ENCODE peak calls at places on chromosomes 5 and 9, in five cellular contexts. One of them, this sample, is unnamed.

GRCh38 chr9:3662671-3663070 is 136.9 kb upstream of the RFX3 start:
- DNase-seq in mucosa of gallbladder: no peak
- DNase-seq in stimulated activated CD4-positive, alpha-beta T cell treated with anti-CD3 and anti-CD28 coated beads, Interleukin-4, amount 100 ng/mL, for 4 hours: no peak
- DNase-seq in T-helper 17 cell: no peak
- DNase-seq in iPS-NIHi11: no peak
- DNase-seq in this sample: no peak

GRCh38 chr5:35371971-35372426 is 141.7 kb upstream of the PRLR start:
- DNase-seq in iPS-NIHi11: no peak
- DNase-seq in T-helper 17 cell: no peak
- DNase-seq in stimulated activated CD4-positive, alpha-beta T cell treated with anti-CD3 and anti-CD28 coated beads, Interleukin-4, amount 100 ng/mL, for 4 hours: no peak
- DNase-seq in mucosa of gallbladder: peak
- DNase-seq in this sample: no peak

GRCh38 chr5:8114597-8115266 is 245.8 kb downstream of the MTRR start:
- DNase-seq in mucosa of gallbladder: no peak
- DNase-seq in iPS-NIHi11: peak
- DNase-seq in stimulated activated CD4-positive, alpha-beta T cell treated with anti-CD3 and anti-CD28 coated beads, Interleukin-4, amount 100 ng/mL, for 4 hours: no peak
- DNase-seq in T-helper 17 cell: no peak
- DNase-seq in this sample: no peak

GRCh38 chr5:154311362-154311761 is 120.8 kb downstream of the GALNT10 start:
- DNase-seq in stimulated activated CD4-positive, alpha-beta T cell treated with anti-CD3 and anti-CD28 coated beads, Interleukin-4, amount 100 ng/mL, for 4 hours: no peak
- DNase-seq in mucosa of gallbladder: no peak
- DNase-seq in iPS-NIHi11: no peak
- DNase-seq in T-helper 17 cell: no peak
- DNase-seq in this sample: no peak

GRCh38 chr5:122354293-122354692 is 42.3 kb downstream of the SNCAIP start:
- DNase-seq in iPS-NIHi11: peak
- DNase-seq in stimulated activated CD4-positive, alpha-beta T cell treated with anti-CD3 and anti-CD28 coated beads, Interleukin-4, amount 100 ng/mL, for 4 hours: no peak
- DNase-seq in T-helper 17 cell: no peak
- DNase-seq in mucosa of gallbladder: no peak
- DNase-seq in this sample: no peak

GRCh38 chr9:93197670-93198069 is 13.7 kb downstream of the WNK2 start:
- DNase-seq in iPS-NIHi11: no peak
- DNase-seq in T-helper 17 cell: no peak
- DNase-seq in mucosa of gallbladder: no peak
- DNase-seq in stimulated activated CD4-positive, alpha-beta T cell treated with anti-CD3 and anti-CD28 coated beads, Interleukin-4, amount 100 ng/mL, for 4 hours: no peak
- DNase-seq in this sample: no peak

GRCh38 chr9:129143461-129143927 is 32.3 kb downstream of the PTPA start:
- DNase-seq in mucosa of gallbladder: peak
- DNase-seq in iPS-NIHi11: peak
- DNase-seq in stimulated activated CD4-positive, alpha-beta T cell treated with anti-CD3 and anti-CD28 coated beads, Interleukin-4, amount 100 ng/mL, for 4 hours: no peak
- DNase-seq in T-helper 17 cell: no peak
- DNase-seq in this sample: no peak

GRCh38 chr9:79581794-79582193 is 10.0 kb downstream of the TLE4 start:
- DNase-seq in mucosa of gallbladder: no peak
- DNase-seq in stimulated activated CD4-positive, alpha-beta T cell treated with anti-CD3 and anti-CD28 coated beads, Interleukin-4, amount 100 ng/mL, for 4 hours: peak
- DNase-seq in iPS-NIHi11: no peak
- DNase-seq in T-helper 17 cell: peak
- DNase-seq in this sample: peak

GRCh38 chr9:135078361-135078821 is 9.1 kb upstream of the OLFM1 start:
- DNase-seq in T-helper 17 cell: no peak
- DNase-seq in iPS-NIHi11: no peak
- DNase-seq in stimulated activated CD4-positive, alpha-beta T cell treated with anti-CD3 and anti-CD28 coated beads, Interleukin-4, amount 100 ng/mL, for 4 hours: no peak
- DNase-seq in mucosa of gallbladder: no peak
- DNase-seq in this sample: no peak

GRCh38 chr9:6414291-6414690 is 1.3 kb downstream of the UHRF2 start:
- DNase-seq in T-helper 17 cell: no peak
- DNase-seq in mucosa of gallbladder: no peak
- DNase-seq in stimulated activated CD4-positive, alpha-beta T cell treated with anti-CD3 and anti-CD28 coated beads, Interleukin-4, amount 100 ng/mL, for 4 hours: no peak
- DNase-seq in iPS-NIHi11: no peak
- DNase-seq in this sample: no peak

GRCh38 chr5:128062172-128062746 is 21.3 kb upstream of the SLC12A2 start:
- DNase-seq in stimulated activated CD4-positive, alpha-beta T cell treated with anti-CD3 and anti-CD28 coated beads, Interleukin-4, amount 100 ng/mL, for 4 hours: no peak
- DNase-seq in iPS-NIHi11: no peak
- DNase-seq in mucosa of gallbladder: no peak
- DNase-seq in T-helper 17 cell: no peak
- DNase-seq in this sample: no peak

GRCh38 chr9:76162751-76163500 is 231.3 kb downstream of the RFK start:
- DNase-seq in mucosa of gallbladder: no peak
- DNase-seq in stimulated activated CD4-positive, alpha-beta T cell treated with anti-CD3 and anti-CD28 coated beads, Interleukin-4, amount 100 ng/mL, for 4 hours: no peak
- DNase-seq in T-helper 17 cell: no peak
- DNase-seq in iPS-NIHi11: no peak
- DNase-seq in this sample: no peak

GRCh38 chr9:16530669-16531461 is 339.6 kb downstream of the BNC2 start:
- DNase-seq in stimulated activated CD4-positive, alpha-beta T cell treated with anti-CD3 and anti-CD28 coated beads, Interleukin-4, amount 100 ng/mL, for 4 hours: no peak
- DNase-seq in iPS-NIHi11: no peak
- DNase-seq in T-helper 17 cell: no peak
- DNase-seq in mucosa of gallbladder: no peak
- DNase-seq in this sample: no peak

GRCh38 chr5:125310749-125311148 is 564.3 kb upstream of the ZNF608 start:
- DNase-seq in iPS-NIHi11: no peak
- DNase-seq in stimulated activated CD4-positive, alpha-beta T cell treated with anti-CD3 and anti-CD28 coated beads, Interleukin-4, amount 100 ng/mL, for 4 hours: no peak
- DNase-seq in mucosa of gallbladder: no peak
- DNase-seq in T-helper 17 cell: no peak
- DNase-seq in this sample: no peak

GRCh38 chr9:89664896-89665329 is 60.1 kb downstream of the GADD45G start:
- DNase-seq in mucosa of gallbladder: peak
- DNase-seq in iPS-NIHi11: peak
- DNase-seq in T-helper 17 cell: no peak
- DNase-seq in stimulated activated CD4-positive, alpha-beta T cell treated with anti-CD3 and anti-CD28 coated beads, Interleukin-4, amount 100 ng/mL, for 4 hours: no peak
- DNase-seq in this sample: no peak

GRCh38 chr9:38046669-38047300 is 22.2 kb downstream of the SHB start:
- DNase-seq in iPS-NIHi11: no peak
- DNase-seq in stimulated activated CD4-positive, alpha-beta T cell treated with anti-CD3 and anti-CD28 coated beads, Interleukin-4, amount 100 ng/mL, for 4 hours: no peak
- DNase-seq in mucosa of gallbladder: peak
- DNase-seq in T-helper 17 cell: no peak
- DNase-seq in this sample: no peak

GRCh38 chr5:126253406-126253805 is 169.8 kb upstream of the GRAMD2B start:
- DNase-seq in mucosa of gallbladder: no peak
- DNase-seq in iPS-NIHi11: no peak
- DNase-seq in stimulated activated CD4-positive, alpha-beta T cell treated with anti-CD3 and anti-CD28 coated beads, Interleukin-4, amount 100 ng/mL, for 4 hours: no peak
- DNase-seq in T-helper 17 cell: no peak
- DNase-seq in this sample: no peak

GRCh38 chr9:132769895-132770774 is 99.9 kb downstream of the GTF3C4 start:
- DNase-seq in T-helper 17 cell: peak
- DNase-seq in mucosa of gallbladder: peak
- DNase-seq in iPS-NIHi11: peak
- DNase-seq in stimulated activated CD4-positive, alpha-beta T cell treated with anti-CD3 and anti-CD28 coated beads, Interleukin-4, amount 100 ng/mL, for 4 hours: peak
- DNase-seq in this sample: peak

GRCh38 chr9:101264727-101265126 is 120.1 kb downstream of the BAAT start:
- DNase-seq in mucosa of gallbladder: no peak
- DNase-seq in T-helper 17 cell: no peak
- DNase-seq in iPS-NIHi11: no peak
- DNase-seq in stimulated activated CD4-positive, alpha-beta T cell treated with anti-CD3 and anti-CD28 coated beads, Interleukin-4, amount 100 ng/mL, for 4 hours: no peak
- DNase-seq in this sample: no peak

GRCh38 chr9:2298217-2298616 is 283.1 kb downstream of the SMARCA2 start:
- DNase-seq in stimulated activated CD4-positive, alpha-beta T cell treated with anti-CD3 and anti-CD28 coated beads, Interleukin-4, amount 100 ng/mL, for 4 hours: no peak
- DNase-seq in T-helper 17 cell: no peak
- DNase-seq in mucosa of gallbladder: no peak
- DNase-seq in iPS-NIHi11: no peak
- DNase-seq in this sample: no peak

GRCh38 chr9:16138961-16139441 is 586.2 kb downstream of the CCDC171 start:
- DNase-seq in T-helper 17 cell: no peak
- DNase-seq in stimulated activated CD4-positive, alpha-beta T cell treated with anti-CD3 and anti-CD28 coated beads, Interleukin-4, amount 100 ng/mL, for 4 hours: no peak
- DNase-seq in iPS-NIHi11: no peak
- DNase-seq in mucosa of gallbladder: no peak
- DNase-seq in this sample: no peak

GRCh38 chr9:89625721-89626687 is 21.2 kb downstream of the GADD45G start:
- DNase-seq in stimulated activated CD4-positive, alpha-beta T cell treated with anti-CD3 and anti-CD28 coated beads, Interleukin-4, amount 100 ng/mL, for 4 hours: no peak
- DNase-seq in iPS-NIHi11: no peak
- DNase-seq in mucosa of gallbladder: no peak
- DNase-seq in T-helper 17 cell: no peak
- DNase-seq in this sample: no peak

GRCh38 chr5:98173334-98173733 is 600.1 kb upstream of the RGMB start:
- DNase-seq in mucosa of gallbladder: no peak
- DNase-seq in iPS-NIHi11: no peak
- DNase-seq in stimulated activated CD4-positive, alpha-beta T cell treated with anti-CD3 and anti-CD28 coated beads, Interleukin-4, amount 100 ng/mL, for 4 hours: no peak
- DNase-seq in T-helper 17 cell: no peak
- DNase-seq in this sample: no peak

GRCh38 chr5:175115831-175116230 is 328.2 kb downstream of the DRD1 start:
- DNase-seq in iPS-NIHi11: no peak
- DNase-seq in T-helper 17 cell: no peak
- DNase-seq in mucosa of gallbladder: no peak
- DNase-seq in stimulated activated CD4-positive, alpha-beta T cell treated with anti-CD3 and anti-CD28 coated beads, Interleukin-4, amount 100 ng/mL, for 4 hours: no peak
- DNase-seq in this sample: no peak

GRCh38 chr9:135402048-135402738 is 77.4 kb upstream of the PPP1R26 start:
- DNase-seq in mucosa of gallbladder: no peak
- DNase-seq in T-helper 17 cell: no peak
- DNase-seq in iPS-NIHi11: no peak
- DNase-seq in stimulated activated CD4-positive, alpha-beta T cell treated with anti-CD3 and anti-CD28 coated beads, Interleukin-4, amount 100 ng/mL, for 4 hours: no peak
- DNase-seq in this sample: no peak

GRCh38 chr5:78500028-78500427 is 139.6 kb downstream of the SCAMP1 start:
- DNase-seq in T-helper 17 cell: no peak
- DNase-seq in stimulated activated CD4-positive, alpha-beta T cell treated with anti-CD3 and anti-CD28 coated beads, Interleukin-4, amount 100 ng/mL, for 4 hours: no peak
- DNase-seq in iPS-NIHi11: no peak
- DNase-seq in mucosa of gallbladder: no peak
- DNase-seq in this sample: no peak

GRCh38 chr5:150065346-150065745 is 21.0 kb downstream of the CSF1R start:
- DNase-seq in iPS-NIHi11: no peak
- DNase-seq in stimulated activated CD4-positive, alpha-beta T cell treated with anti-CD3 and anti-CD28 coated beads, Interleukin-4, amount 100 ng/mL, for 4 hours: no peak
- DNase-seq in T-helper 17 cell: no peak
- DNase-seq in mucosa of gallbladder: peak
- DNase-seq in this sample: no peak

GRCh38 chr5:51172853-51173635 is 210.2 kb upstream of the ISL1 start:
- DNase-seq in iPS-NIHi11: peak
- DNase-seq in mucosa of gallbladder: no peak
- DNase-seq in T-helper 17 cell: no peak
- DNase-seq in stimulated activated CD4-positive, alpha-beta T cell treated with anti-CD3 and anti-CD28 coated beads, Interleukin-4, amount 100 ng/mL, for 4 hours: no peak
- DNase-seq in this sample: no peak

GRCh38 chr5:34491251-34491620 is 164.9 kb upstream of the RAI14 start:
- DNase-seq in iPS-NIHi11: peak
- DNase-seq in stimulated activated CD4-positive, alpha-beta T cell treated with anti-CD3 and anti-CD28 coated beads, Interleukin-4, amount 100 ng/mL, for 4 hours: no peak
- DNase-seq in mucosa of gallbladder: no peak
- DNase-seq in T-helper 17 cell: no peak
- DNase-seq in this sample: no peak

GRCh38 chr9:38437193-38437823 is 13.1 kb upstream of the IGFBPL1 start:
- DNase-seq in mucosa of gallbladder: peak
- DNase-seq in stimulated activated CD4-positive, alpha-beta T cell treated with anti-CD3 and anti-CD28 coated beads, Interleukin-4, amount 100 ng/mL, for 4 hours: no peak
- DNase-seq in T-helper 17 cell: no peak
- DNase-seq in iPS-NIHi11: no peak
- DNase-seq in this sample: no peak

GRCh38 chr9:78860806-78861475 is 564.0 kb downstream of the PSAT1 start:
- DNase-seq in T-helper 17 cell: no peak
- DNase-seq in mucosa of gallbladder: no peak
- DNase-seq in stimulated activated CD4-positive, alpha-beta T cell treated with anti-CD3 and anti-CD28 coated beads, Interleukin-4, amount 100 ng/mL, for 4 hours: no peak
- DNase-seq in iPS-NIHi11: no peak
- DNase-seq in this sample: no peak

GRCh38 chr5:7347377-7347776 is 48.6 kb upstream of the ADCY2 start:
- DNase-seq in mucosa of gallbladder: no peak
- DNase-seq in T-helper 17 cell: no peak
- DNase-seq in stimulated activated CD4-positive, alpha-beta T cell treated with anti-CD3 and anti-CD28 coated beads, Interleukin-4, amount 100 ng/mL, for 4 hours: no peak
- DNase-seq in iPS-NIHi11: peak
- DNase-seq in this sample: no peak

GRCh38 chr9:127509261-127509954 is 58.1 kb downstream of the LRSAM1 start:
- DNase-seq in iPS-NIHi11: no peak
- DNase-seq in T-helper 17 cell: no peak
- DNase-seq in mucosa of gallbladder: peak
- DNase-seq in stimulated activated CD4-positive, alpha-beta T cell treated with anti-CD3 and anti-CD28 coated beads, Interleukin-4, amount 100 ng/mL, for 4 hours: no peak
- DNase-seq in this sample: no peak

GRCh38 chr5:104186100-104186499 is 623.5 kb upstream of the NUDT12 start:
- DNase-seq in T-helper 17 cell: no peak
- DNase-seq in iPS-NIHi11: no peak
- DNase-seq in mucosa of gallbladder: no peak
- DNase-seq in stimulated activated CD4-positive, alpha-beta T cell treated with anti-CD3 and anti-CD28 coated beads, Interleukin-4, amount 100 ng/mL, for 4 hours: no peak
- DNase-seq in this sample: no peak

GRCh38 chr5:149489605-149490037 is 61.6 kb downstream of the CSNK1A1 start:
- DNase-seq in iPS-NIHi11: no peak
- DNase-seq in T-helper 17 cell: no peak
- DNase-seq in mucosa of gallbladder: no peak
- DNase-seq in stimulated activated CD4-positive, alpha-beta T cell treated with anti-CD3 and anti-CD28 coated beads, Interleukin-4, amount 100 ng/mL, for 4 hours: no peak
- DNase-seq in this sample: no peak

GRCh38 chr9:18888241-18888794 is 144.7 kb downstream of the SAXO1 start:
- DNase-seq in stimulated activated CD4-positive, alpha-beta T cell treated with anti-CD3 and anti-CD28 coated beads, Interleukin-4, amount 100 ng/mL, for 4 hours: no peak
- DNase-seq in T-helper 17 cell: no peak
- DNase-seq in mucosa of gallbladder: no peak
- DNase-seq in iPS-NIHi11: no peak
- DNase-seq in this sample: no peak

GRCh38 chr9:108056083-108056804 is 566.7 kb upstream of the KLF4 start:
- DNase-seq in mucosa of gallbladder: no peak
- DNase-seq in stimulated activated CD4-positive, alpha-beta T cell treated with anti-CD3 and anti-CD28 coated beads, Interleukin-4, amount 100 ng/mL, for 4 hours: no peak
- DNase-seq in iPS-NIHi11: no peak
- DNase-seq in T-helper 17 cell: no peak
- DNase-seq in this sample: no peak

This sample was measured in effector CD8-positive, alpha-beta T cell.